ENCODE peak calls at places on chromosomes 12 and 14, in four cellular contexts. R is tibial nerve, T is upper lobe of right lung, Y is psoas muscle. F is an unnamed sample.

GRCh38 chr14:104872469-104873341 is 7.6 kb downstream of the CEP170B start:
- DNase-seq in R (no peak), T (peak), Y (peak), F (no peak)

GRCh38 chr12:109293106-109293505 is 16.0 kb downstream of the FOXN4 start:
- DNase-seq in R (no peak), Y (no peak), T (no peak), F (no peak)

GRCh38 chr12:59699408-59700144 is 103.7 kb downstream of the SLC16A7 start:
- DNase-seq in R (no peak), Y (no peak), T (no peak), F (no peak)

GRCh38 chr14:61644834-61645233 is 50.5 kb upstream of the HIF1A start:
- DNase-seq in Y (no peak), T (no peak), R (no peak), F (no peak)

GRCh38 chr14:53355581-53356112 is 202.5 kb upstream of the DDHD1 start:
- DNase-seq in T (no peak), R (no peak), Y (no peak), F (no peak)

GRCh38 chr12:292186-292585 is 29.6 kb upstream of the SLC6A13 start:
- DNase-seq in R (no peak), Y (no peak), T (no peak), F (no peak)

GRCh38 chr12:19624401-19624930 is 185.2 kb downstream of the AEBP2 start:
- DNase-seq in Y (no peak), T (no peak), R (no peak), F (no peak)

GRCh38 chr14:81849714-81850113 is 316.1 kb upstream of the SEL1L start:
- DNase-seq in R (no peak), T (no peak), Y (no peak), F (no peak)

GRCh38 chr14:104705340-104706047 is 16.1 kb downstream of the INF2 start:
- DNase-seq in T (no peak), R (no peak), Y (no peak), F (no peak)

GRCh38 chr12:124612392-124612680 is 44.9 kb upstream of the NCOR2 start:
- DNase-seq in T (no peak), R (no peak), Y (no peak), F (no peak)

GRCh38 chr12:109232731-109233130 is 76.4 kb downstream of the FOXN4 start:
- DNase-seq in Y (no peak), T (no peak), R (no peak), F (no peak)

GRCh38 chr12:127629066-127629820 is 637.7 kb upstream of the TMEM132C start:
- DNase-seq in T (no peak), R (no peak), Y (no peak), F (no peak)

GRCh38 chr14:41699506-41699905 is 92.8 kb downstream of the LRFN5 start:
- DNase-seq in T (no peak), Y (no peak), R (no peak), F (no peak)

GRCh38 chr12:107931761-107932160 is 157.3 kb downstream of the ASCL4 start:
- DNase-seq in R (no peak), Y (no peak), T (no peak), F (no peak)

GRCh38 chr12:130870442-130871285 is 1.2 kb upstream of the RAN start:
- DNase-seq in Y (peak), R (peak), T (peak), F (peak)

GRCh38 chr12:122208073-122208820 is 4.7 kb downstream of the B3GNT4 start:
- DNase-seq in Y (no peak), T (peak), R (no peak), F (no peak)

GRCh38 chr14:68254669-68255527 is 435.3 kb downstream of the RAD51B start:
- DNase-seq in Y (no peak), R (no peak), T (no peak), F (no peak)

GRCh38 chr12:102960766-102961487 is 3.5 kb downstream of the ASCL1 start:
- DNase-seq in T (no peak), R (no peak), Y (no peak), F (no peak)

GRCh38 chr14:93713726-93714405 is 74.4 kb downstream of the PRIMA1 start:
- DNase-seq in T (no peak), R (no peak), Y (no peak), F (no peak)

GRCh38 chr12:64098709-64099354 is 123.3 kb downstream of the KICS2 start:
- DNase-seq in R (no peak), T (no peak), Y (no peak), F (no peak)

GRCh38 chr14:74419086-74419485 is 6.9 kb downstream of the SYNDIG1L start:
- DNase-seq in Y (no peak), T (no peak), R (no peak), F (no peak)

GRCh38 chr14:101823511-101824120 is 62.1 kb downstream of the PPP2R5C start:
- DNase-seq in R (no peak), T (no peak), Y (no peak), F (no peak)

GRCh38 chr12:82758743-82759142 is 72.0 kb downstream of the TMTC2 start:
- DNase-seq in Y (no peak), T (no peak), R (no peak), F (no peak)

GRCh38 chr14:32473476-32473875 is 144.4 kb downstream of the AKAP6 start:
- DNase-seq in T (no peak), R (no peak), Y (peak), F (peak)

GRCh38 chr12:58583956-58584355 is 336.3 kb downstream of the LRIG3 start:
- DNase-seq in Y (no peak), T (no peak), R (no peak), F (no peak)

GRCh38 chr14:76456200-76456599 is 80.3 kb downstream of the ESRRB start:
- DNase-seq in R (no peak), T (no peak), Y (no peak), F (no peak)